ENCODE peak calls at places on chromosome 20, in four cellular contexts. One of them, this sample, is unnamed.
A peak's percentile ranks its signal among the peaks of the same experiment; 100 is the strongest.

GRCh38 chr20:20395856-20396600 is 28.1 kb downstream of the INSM1 start:
- DNase-seq in prostate gland: no peak
- DNase-seq in adipocyte: no peak
- DNase-seq in lung: no peak
- DNase-seq in this sample: no peak

GRCh38 chr20:8129211-8129986 is 2.7 kb upstream of the PLCB1 start:
- DNase-seq in prostate gland: no peak
- DNase-seq in adipocyte: no peak
- DNase-seq in lung: no peak
- DNase-seq in this sample: no peak

GRCh38 chr20:46979603-46980241 is 85.1 kb downstream of the EYA2 start:
- DNase-seq in prostate gland: no peak
- DNase-seq in adipocyte: no peak
- DNase-seq in lung: no peak
- DNase-seq in this sample: no peak

GRCh38 chr20:57437672-57438330 is 46.6 kb downstream of the RBM38 start:
- DNase-seq in prostate gland: no peak
- DNase-seq in adipocyte: no peak
- DNase-seq in lung: no peak
- DNase-seq in this sample: no peak

GRCh38 chr20:44350567-44350966 is 4.9 kb upstream of the HNF4A start:
- DNase-seq in prostate gland: no peak
- DNase-seq in adipocyte: no peak
- DNase-seq in lung: no peak
- DNase-seq in this sample: no peak

GRCh38 chr20:37901667-37902503 is 1.0 kb upstream of the VSTM2L start:
- DNase-seq in prostate gland: peak; percentile 41
- DNase-seq in adipocyte: peak; percentile 40
- DNase-seq in lung: peak; percentile 42
- DNase-seq in this sample: peak; percentile 64

GRCh38 chr20:38184098-38184497 is 19.0 kb upstream of the TGM2 start:
- DNase-seq in prostate gland: no peak
- DNase-seq in adipocyte: no peak
- DNase-seq in lung: no peak
- DNase-seq in this sample: peak; percentile 68

GRCh38 chr20:58372836-58373235 is 16.2 kb upstream of the VAPB start:
- DNase-seq in prostate gland: no peak
- DNase-seq in adipocyte: no peak
- DNase-seq in lung: no peak
- DNase-seq in this sample: no peak

GRCh38 chr20:46027245-46027853 is 1.7 kb upstream of the SLC12A5 start:
- DNase-seq in prostate gland: peak; percentile 32
- DNase-seq in adipocyte: peak; percentile 76
- DNase-seq in lung: no peak
- DNase-seq in this sample: peak; percentile 36

GRCh38 chr20:39960522-39961420 is 728.3 kb downstream of the MAFB start:
- DNase-seq in prostate gland: no peak
- DNase-seq in adipocyte: no peak
- DNase-seq in lung: no peak
- DNase-seq in this sample: no peak

GRCh38 chr20:48212806-48213509 is 427.7 kb upstream of the SULF2 start:
- DNase-seq in prostate gland: no peak
- DNase-seq in adipocyte: no peak
- DNase-seq in lung: no peak
- DNase-seq in this sample: no peak

GRCh38 chr20:61773926-61774587 is 291.6 kb downstream of the TAF4 start:
- DNase-seq in prostate gland: no peak
- DNase-seq in adipocyte: no peak
- DNase-seq in lung: no peak
- DNase-seq in this sample: no peak

GRCh38 chr20:9110365-9110764 is 41.5 kb downstream of the PLCB4 start:
- DNase-seq in prostate gland: no peak
- DNase-seq in adipocyte: peak; percentile 62
- DNase-seq in lung: no peak
- DNase-seq in this sample: peak; percentile 29

GRCh38 chr20:56032251-56032650 is 26.9 kb upstream of the CBLN4 start:
- DNase-seq in prostate gland: no peak
- DNase-seq in adipocyte: peak; percentile 1
- DNase-seq in lung: no peak
- DNase-seq in this sample: no peak

GRCh38 chr20:57791946-57792328 is 82.1 kb upstream of the PMEPA1 start:
- DNase-seq in prostate gland: no peak
- DNase-seq in adipocyte: no peak
- DNase-seq in lung: no peak
- DNase-seq in this sample: no peak

GRCh38 chr20:57664924-57665588 is 44.8 kb downstream of the PMEPA1 start:
- DNase-seq in prostate gland: no peak
- DNase-seq in adipocyte: no peak
- DNase-seq in lung: no peak
- DNase-seq in this sample: no peak

GRCh38 chr20:58892126-58892931 is 39.8 kb downstream of the GNAS start:
- DNase-seq in prostate gland: peak; percentile 71
- DNase-seq in adipocyte: peak; percentile 87
- DNase-seq in lung: peak; percentile 67
- DNase-seq in this sample: peak; percentile 52

GRCh38 chr20:48605364-48606116 is 222.3 kb downstream of the PREX1 start:
- DNase-seq in prostate gland: no peak
- DNase-seq in adipocyte: no peak
- DNase-seq in lung: no peak
- DNase-seq in this sample: no peak

GRCh38 chr20:38628580-38629470 is 27.2 kb downstream of the ARHGAP40 start:
- DNase-seq in prostate gland: no peak
- DNase-seq in adipocyte: no peak
- DNase-seq in lung: no peak
- DNase-seq in this sample: no peak

GRCh38 chr20:14178952-14179351 is 158.5 kb downstream of the FLRT3 start:
- DNase-seq in prostate gland: no peak
- DNase-seq in adipocyte: no peak
- DNase-seq in lung: no peak
- DNase-seq in this sample: no peak

GRCh38 chr20:43972051-43972450 is 57.4 kb downstream of the TOX2 start:
- DNase-seq in prostate gland: no peak
- DNase-seq in adipocyte: no peak
- DNase-seq in lung: no peak
- DNase-seq in this sample: no peak

GRCh38 chr20:57612916-57613315 is 7.3 kb downstream of the ZBP1 start:
- DNase-seq in prostate gland: no peak
- DNase-seq in adipocyte: no peak
- DNase-seq in lung: no peak
- DNase-seq in this sample: no peak

GRCh38 chr20:38805502-38805957 is at the start of gene PPP1R16B:
- DNase-seq in prostate gland: no peak
- DNase-seq in adipocyte: peak; percentile 48
- DNase-seq in lung: no peak
- DNase-seq in this sample: no peak

GRCh38 chr20:16004108-16004854 is 569.0 kb downstream of the KIF16B start:
- DNase-seq in prostate gland: no peak
- DNase-seq in adipocyte: no peak
- DNase-seq in lung: no peak
- DNase-seq in this sample: no peak

GRCh38 chr20:4053516-4053919 is 38.2 kb upstream of the RNF24 start:
- DNase-seq in prostate gland: no peak
- DNase-seq in adipocyte: no peak
- DNase-seq in lung: no peak
- DNase-seq in this sample: peak; percentile 73

GRCh38 chr20:43893930-43894329 is 20.7 kb upstream of the TOX2 start:
- DNase-seq in prostate gland: no peak
- DNase-seq in adipocyte: no peak
- DNase-seq in lung: no peak
- DNase-seq in this sample: peak; percentile 22

GRCh38 chr20:64198347-64198746 is 34.1 kb downstream of the MYT1 start:
- DNase-seq in prostate gland: no peak
- DNase-seq in adipocyte: no peak
- DNase-seq in lung: no peak
- DNase-seq in this sample: no peak

GRCh38 chr20:17172826-17173420 is 53.9 kb upstream of the PCSK2 start:
- DNase-seq in prostate gland: no peak
- DNase-seq in adipocyte: no peak
- DNase-seq in lung: no peak
- DNase-seq in this sample: peak; percentile 25

GRCh38 chr20:17841751-17842191 is 126.8 kb downstream of the SNX5 start:
- DNase-seq in prostate gland: no peak
- DNase-seq in adipocyte: peak; percentile 54
- DNase-seq in lung: no peak
- DNase-seq in this sample: peak; percentile 69

GRCh38 chr20:48115511-48115910 is 330.2 kb upstream of the SULF2 start:
- DNase-seq in prostate gland: no peak
- DNase-seq in adipocyte: no peak
- DNase-seq in lung: no peak
- DNase-seq in this sample: peak; percentile 53

DNA sequence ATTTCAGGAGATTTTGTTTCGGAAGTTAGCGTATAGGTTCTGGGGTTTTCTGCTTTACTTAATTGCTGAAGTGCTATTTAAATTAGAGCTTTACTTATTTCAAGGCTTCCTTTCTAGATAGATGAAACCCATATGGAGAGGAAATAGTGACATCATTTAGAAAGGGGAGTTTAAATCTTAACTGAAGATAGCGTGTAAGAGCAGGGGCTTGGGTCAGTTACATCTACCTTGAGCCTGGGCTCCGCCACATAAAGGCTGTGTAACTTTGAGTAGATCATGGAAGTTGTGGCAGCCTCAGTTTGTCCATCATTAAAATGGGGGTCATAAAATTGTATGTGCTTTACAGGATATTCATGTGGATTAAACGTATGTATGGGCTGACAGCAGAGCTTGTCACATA is 4.7 kb downstream of the CDS2 start:
- DNase-seq in prostate gland: no peak
- DNase-seq in adipocyte: no peak
- DNase-seq in lung: no peak
- DNase-seq in this sample: no peak
- H3K4me3 ChIP-seq in prostate gland: no peak overlapping the region
- H3K4me3 ChIP-seq in adipocyte: peak overlapping the region; percentile 21
- H3K4me3 ChIP-seq in lung: no peak overlapping the region
- H3K4me3 ChIP-seq in this sample: no peak overlapping the region

GRCh38 chr20:23132930-23133559 is 46.9 kb upstream of the CD93 start:
- DNase-seq in prostate gland: no peak
- DNase-seq in adipocyte: no peak
- DNase-seq in lung: no peak
- DNase-seq in this sample: no peak

GRCh38 chr20:23130622-23130916 is 44.4 kb upstream of the CD93 start:
- DNase-seq in prostate gland: no peak
- DNase-seq in adipocyte: no peak
- DNase-seq in lung: no peak
- DNase-seq in this sample: no peak

GRCh38 chr20:23131766-23132165 is 45.6 kb upstream of the CD93 start:
- DNase-seq in prostate gland: no peak
- DNase-seq in adipocyte: no peak
- DNase-seq in lung: no peak
- DNase-seq in this sample: peak; percentile 46

GRCh38 chr20:23133560-23133998 is 47.5 kb upstream of the CD93 start:
- DNase-seq in prostate gland: no peak
- DNase-seq in adipocyte: no peak
- DNase-seq in lung: no peak
- DNase-seq in this sample: no peak

DNA sequence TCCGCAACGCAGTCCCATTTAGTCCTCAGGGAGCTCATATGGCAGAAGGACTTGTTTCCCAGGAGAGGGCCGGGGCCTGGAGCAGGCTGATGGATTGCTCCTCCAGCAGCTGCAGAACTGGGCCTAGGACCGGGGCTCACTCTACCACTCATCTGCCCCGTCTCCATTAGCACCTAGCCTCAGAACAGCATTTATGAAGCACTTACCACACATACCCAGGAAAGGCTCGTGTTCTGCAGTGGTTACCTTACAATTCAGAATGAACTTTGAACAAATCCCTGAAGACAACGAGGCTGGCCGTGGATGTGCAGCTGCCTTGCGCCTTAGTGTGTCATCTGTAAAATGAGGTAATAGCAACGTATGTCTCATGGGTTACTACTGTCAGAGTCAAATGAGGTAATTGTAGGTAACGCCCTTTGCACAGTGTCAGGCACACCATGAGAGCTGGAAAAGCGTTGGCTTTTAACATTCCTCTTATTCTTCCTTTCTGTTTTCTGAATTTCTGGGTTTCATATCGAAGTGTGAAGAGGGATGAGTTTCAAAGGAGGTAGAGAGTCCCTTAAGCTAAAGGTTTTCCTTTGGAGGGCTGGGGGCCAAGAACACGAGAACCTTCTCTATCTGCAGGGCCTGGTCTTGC is 46.3 kb upstream of the CD93 start:
- DNase-seq in prostate gland: no peak
- DNase-seq in adipocyte: no peak
- DNase-seq in lung: no peak
- DNase-seq in this sample: no peak
- H3K4me1 ChIP-seq in prostate gland: no peaks in the 10 kb centered on the region
- H3K4me1 ChIP-seq in adipocyte: peaks cover 28% of the 10 kb centered on the region
- H3K4me1 ChIP-seq in lung: no peaks in the 10 kb centered on the region
- H3K4me1 ChIP-seq in this sample: no peaks in the 10 kb centered on the region

DNA sequence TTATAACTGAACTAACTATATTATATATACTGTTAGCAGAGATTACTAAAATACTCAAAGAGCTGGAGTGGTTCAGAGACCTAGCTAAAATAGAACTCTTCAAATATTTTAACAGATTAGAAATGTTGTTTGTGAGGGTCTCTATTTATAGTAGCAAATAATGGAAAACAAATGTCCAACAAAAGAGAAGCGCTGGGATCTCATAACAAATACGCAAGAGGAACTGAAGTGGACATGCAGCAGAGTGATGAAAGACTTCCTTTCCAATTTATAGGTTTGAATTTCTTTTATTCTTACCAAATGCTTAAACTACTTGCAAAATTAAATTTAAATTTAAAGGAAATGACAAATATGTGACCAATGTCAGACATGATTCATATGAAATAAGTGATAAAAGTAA is 49.9 kb downstream of the PIGU start:
- DNase-seq in prostate gland: no peak
- DNase-seq in adipocyte: no peak
- DNase-seq in lung: no peak
- DNase-seq in this sample: no peak
- H3K4me3 ChIP-seq in prostate gland: no peak overlapping the region
- H3K4me3 ChIP-seq in adipocyte: no peak overlapping the region
- H3K4me3 ChIP-seq in lung: no peak overlapping the region
- H3K4me3 ChIP-seq in this sample: no peak overlapping the region

DNA sequence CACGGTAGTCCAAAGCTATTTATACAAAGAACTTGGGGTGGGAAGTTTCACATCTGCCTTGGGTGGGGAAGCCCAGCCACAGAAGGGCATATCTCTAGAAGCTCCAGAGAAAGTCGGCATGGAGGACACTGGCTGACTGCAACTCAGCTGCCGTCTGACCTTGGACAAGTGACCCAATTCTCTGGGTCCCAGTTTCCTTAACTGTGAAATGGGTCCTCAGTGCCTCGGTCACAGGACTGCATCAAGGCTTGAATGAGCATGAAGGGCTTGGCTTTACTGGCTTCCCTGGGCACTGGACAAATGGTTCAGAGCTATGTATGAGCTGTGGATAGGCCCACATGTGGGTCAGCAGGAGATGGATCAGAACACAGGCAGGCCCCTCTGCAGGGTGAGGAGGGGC is 58.6 kb downstream of the NOL4L start:
- DNase-seq in prostate gland: no peak
- DNase-seq in adipocyte: no peak
- DNase-seq in lung: no peak
- DNase-seq in this sample: no peak
- H3K4me1 ChIP-seq in prostate gland: no peaks in the 10 kb centered on the region
- H3K4me1 ChIP-seq in adipocyte: peaks cover 8% of the 10 kb centered on the region
- H3K4me1 ChIP-seq in lung: no peaks in the 10 kb centered on the region
- H3K4me1 ChIP-seq in this sample: peaks cover 7% of the 10 kb centered on the region

GRCh38 chr20:51128198-51128597 is 105.3 kb upstream of the KCNG1 start:
- DNase-seq in prostate gland: no peak
- DNase-seq in adipocyte: peak; percentile 71
- DNase-seq in lung: no peak
- DNase-seq in this sample: peak; percentile 88
- H3K4me3 ChIP-seq in prostate gland: no peak overlapping the region
- H3K4me3 ChIP-seq in adipocyte: no peak overlapping the region
- H3K4me3 ChIP-seq in lung: no peak overlapping the region
- H3K4me3 ChIP-seq in this sample: no peak overlapping the region